ENCODE peak calls at places on chromosomes 2 and 18, in four cellular contexts. B is stimulated activated CD8-positive, alpha-beta memory T cell treated with anti-CD3 and anti-CD28 coated beads, Interleukin-2, amount 100 ng/mL, for 48 hours; X is SW480; F is lung. O is an unnamed sample.
A peak's percentile ranks its signal among the peaks of the same experiment; 100 is the strongest.

GRCh38 chr2:161238559-161239415 is 69.4 kb upstream of the PSMD14 start:
- DNase-seq in B (peak; percentile 32), X (peak; percentile 36), F (peak; percentile 48), O (no peak)

GRCh38 chr2:974054-974453 is 23.4 kb downstream of the SNTG2 start:
- DNase-seq in B (no peak), X (no peak), F (no peak), O (no peak)

GRCh38 chr2:149470046-149470445 is 117.5 kb downstream of the MMADHC start:
- DNase-seq in B (no peak), X (no peak), F (peak; percentile 66), O (no peak)

GRCh38 chr2:188314314-188315054 is 22.8 kb downstream of the GULP1 start:
- DNase-seq in B (no peak), X (no peak), F (no peak), O (no peak)

GRCh38 chr2:230793573-230794359 is 71.0 kb upstream of the ITM2C start:
- DNase-seq in B (peak; percentile 40), X (peak; percentile 79), F (peak; percentile 69), O (peak; percentile 85)

GRCh38 chr2:136253288-136254004 is 135.5 kb upstream of the CXCR4 start:
- DNase-seq in B (no peak), X (no peak), F (no peak), O (no peak)

GRCh38 chr2:121242976-121243375 is 42.0 kb downstream of the TFCP2L1 start:
- DNase-seq in B (no peak), X (no peak), F (no peak), O (no peak)

GRCh38 chr2:224432003-224432574 is 30.2 kb upstream of the FAM124B start:
- DNase-seq in B (no peak), X (no peak), F (no peak), O (no peak)

GRCh38 chr2:97995026-97995733 is 568 bp downstream of the TMEM131 start:
- DNase-seq in B (peak; percentile 40), X (peak; percentile 65), F (peak; percentile 56), O (no peak)

GRCh38 chr18:37084912-37085311 is 256.0 kb downstream of the KIAA1328 start:
- DNase-seq in B (no peak), X (no peak), F (no peak), O (no peak)

GRCh38 chr2:54558188-54558975 is 102.3 kb downstream of the SPTBN1 start:
- DNase-seq in B (peak; percentile 57), X (peak; percentile 87), F (peak; percentile 70), O (peak; percentile 61)

GRCh38 chr18:56532176-56532840 is 106.1 kb downstream of the TXNL1 start:
- DNase-seq in B (no peak), X (peak; percentile 4), F (no peak), O (no peak)

GRCh38 chr18:6955304-6955703 is 162.3 kb downstream of the LAMA1 start:
- DNase-seq in B (no peak), X (no peak), F (no peak), O (no peak)